ENCODE peak calls at places on chromosomes 12 and 14, in six cellular contexts. T is transverse colon; H is mammary epithelial cell; L is small intestine; O is gastrocnemius medialis; P is CD8-positive, alpha-beta T cell. V is an unnamed sample.
A peak's percentile ranks its signal among the peaks of the same experiment; 100 is the strongest.

GRCh38 chr12:83573676-83574075 is 887.0 kb downstream of the TMTC2 start:
- DNase-seq in T (no peak), H (peak; percentile 85), L (peak; percentile 2), O (peak; percentile 30), P (no peak), V (peak; percentile 73)

GRCh38 chr12:119457251-119457650 is 122.7 kb downstream of the CCDC60 start:
- DNase-seq in T (no peak), H (no peak), L (no peak), O (no peak), P (no peak), V (no peak)

GRCh38 chr12:25714219-25714984 is 161.3 kb upstream of the LMNTD1 start:
- DNase-seq in T (no peak), H (no peak), L (no peak), O (no peak), P (no peak), V (no peak)

GRCh38 chr12:85794551-85794950 is 41.7 kb downstream of the RASSF9 start:
- DNase-seq in T (no peak), H (peak; percentile 42), L (no peak), O (no peak), P (no peak), V (no peak)

GRCh38 chr12:31506907-31507306 is 84.0 kb downstream of the DENND5B start:
- DNase-seq in T (no peak), H (peak; percentile 23), L (no peak), O (no peak), P (no peak), V (no peak)

GRCh38 chr12:119803391-119803791 is 73.7 kb downstream of the CIT start:
- DNase-seq in T (no peak), H (no peak), L (no peak), O (peak; percentile 15), P (no peak), V (no peak)

GRCh38 chr12:90153827-90154226 is 445.2 kb upstream of the ATP2B1 start:
- DNase-seq in T (no peak), H (no peak), L (no peak), O (no peak), P (no peak), V (no peak)

GRCh38 chr12:57430117-57430930 is 519 bp downstream of the R3HDM2 start:
- DNase-seq in T (no peak), H (peak; percentile 37), L (peak; percentile 40), O (peak; percentile 34), P (peak; percentile 42), V (no peak)

GRCh38 chr12:18998343-18999270 is 130.9 kb upstream of the PLEKHA5 start:
- DNase-seq in T (no peak), H (peak; percentile 86), L (no peak), O (no peak), P (no peak), V (peak; percentile 45)

GRCh38 chr12:48279601-48280000 is 71.1 kb downstream of the ZNF641 start:
- DNase-seq in T (no peak), H (no peak), L (no peak), O (no peak), P (no peak), V (no peak)

DNA sequence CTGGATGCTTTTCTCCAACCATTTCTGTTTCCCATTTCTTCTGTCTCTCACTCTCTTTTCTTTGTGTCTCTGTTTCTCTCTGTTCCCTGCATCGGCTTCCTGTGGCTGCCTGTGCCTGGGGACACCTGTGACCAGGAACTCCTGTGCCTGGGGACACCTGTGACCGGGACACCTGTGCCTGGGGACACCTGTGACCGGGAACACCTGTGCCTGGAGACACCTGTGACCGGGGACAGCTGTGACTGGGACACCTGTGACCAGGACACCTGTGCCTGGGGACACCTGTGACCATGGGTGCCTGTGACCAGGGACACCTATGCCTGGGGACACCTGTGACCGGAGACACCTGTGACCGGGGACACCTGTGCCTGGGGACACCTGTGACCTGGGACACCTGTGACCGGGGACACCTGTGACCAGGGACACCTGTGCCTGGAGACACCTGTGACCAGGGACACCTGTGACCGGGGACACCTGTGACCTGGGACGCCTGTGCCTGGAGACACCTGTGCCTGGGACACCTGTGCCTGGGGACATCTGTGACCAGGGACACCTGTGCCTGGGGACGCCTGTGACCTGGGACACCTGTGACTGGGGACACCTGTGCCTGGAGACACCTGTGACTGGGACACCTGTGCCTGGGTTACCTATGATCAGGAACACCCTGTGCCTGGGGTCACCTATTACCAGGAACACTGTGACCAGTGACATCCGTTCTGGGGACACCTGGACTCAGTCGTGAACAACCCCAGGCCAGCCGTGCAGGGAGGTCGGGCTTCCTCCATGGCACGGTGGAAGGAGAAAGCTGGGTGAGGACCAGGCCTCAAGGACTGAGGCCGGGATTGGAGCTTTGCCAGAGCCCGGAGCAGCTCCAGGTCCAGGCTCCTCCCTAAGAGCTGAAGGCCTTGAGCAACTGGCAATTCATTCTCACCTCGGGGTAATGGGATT is 23.4 kb upstream of the FBRSL1 start:
- DNase-seq in T (no peak), H (no peak), L (peak; percentile 49), O (no peak), P (no peak), V (no peak)
- H3K27ac ChIP-seq in T (no peak overlapping the region), H (no peak overlapping the region), L (no peak overlapping the region), O (no peak overlapping the region), P (no peak overlapping the region), V (no peak overlapping the region)

GRCh38 chr14:50762931-50763300 is 68.0 kb downstream of the NIN start:
- DNase-seq in T (no peak), H (no peak), L (no peak), O (no peak), P (no peak), V (no peak)
- H3K27ac ChIP-seq in T (no peak overlapping the region), H (no peak overlapping the region), L (peak overlapping the region; percentile 28), O (no peak overlapping the region), P (no peak overlapping the region), V (peak overlapping the region; percentile 5)

GRCh38 chr12:52965337-52965731 is 16.4 kb downstream of the KRT18 start:
- DNase-seq in T (no peak), H (no peak), L (peak; percentile 61), O (no peak), P (no peak), V (no peak)
- H3K27ac ChIP-seq in T (no peak overlapping the region), H (no peak overlapping the region), L (no peak overlapping the region), O (no peak overlapping the region), P (no peak overlapping the region), V (no peak overlapping the region)

GRCh38 chr12:96473394-96474093 is 15.8 kb upstream of the CFAP54 start:
- DNase-seq in T (no peak), H (no peak), L (no peak), O (no peak), P (peak; percentile 27), V (no peak)

GRCh38 chr12:96483116-96483515 is 6.3 kb upstream of the CFAP54 start:
- DNase-seq in T (no peak), H (no peak), L (no peak), O (no peak), P (no peak), V (no peak)

GRCh38 chr12:96482086-96482485 is 7.3 kb upstream of the CFAP54 start:
- DNase-seq in T (no peak), H (peak; percentile 23), L (no peak), O (no peak), P (no peak), V (no peak)

GRCh38 chr12:96474206-96474605 is 15.2 kb upstream of the CFAP54 start:
- DNase-seq in T (no peak), H (no peak), L (no peak), O (no peak), P (no peak), V (no peak)

DNA sequence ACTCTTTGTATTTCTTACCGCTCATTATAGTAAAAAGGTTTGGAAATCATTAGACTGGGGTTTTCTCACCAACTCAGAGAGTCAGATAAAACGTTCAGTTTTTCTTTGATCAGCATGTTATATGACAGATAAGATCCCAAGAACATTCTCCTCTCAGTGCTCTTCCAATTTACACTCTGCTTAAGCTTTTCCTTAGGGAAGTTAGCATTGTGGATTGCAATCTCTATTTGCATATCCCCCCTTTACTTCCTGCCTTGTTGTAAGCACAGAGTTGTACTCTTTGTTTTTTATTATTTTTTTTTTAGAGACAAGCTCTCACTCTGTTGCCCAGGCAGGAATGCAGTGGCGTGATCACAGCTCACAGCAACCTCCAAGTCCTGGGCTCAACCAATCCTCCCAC is 11.4 kb upstream of the CFAP54 start:
- DNase-seq in T (no peak), H (no peak), L (no peak), O (no peak), P (no peak), V (no peak)
- H3K27ac ChIP-seq in T (no peak overlapping the region), H (no peak overlapping the region), L (no peak overlapping the region), O (no peak overlapping the region), P (no peak overlapping the region), V (no peak overlapping the region)

DNA sequence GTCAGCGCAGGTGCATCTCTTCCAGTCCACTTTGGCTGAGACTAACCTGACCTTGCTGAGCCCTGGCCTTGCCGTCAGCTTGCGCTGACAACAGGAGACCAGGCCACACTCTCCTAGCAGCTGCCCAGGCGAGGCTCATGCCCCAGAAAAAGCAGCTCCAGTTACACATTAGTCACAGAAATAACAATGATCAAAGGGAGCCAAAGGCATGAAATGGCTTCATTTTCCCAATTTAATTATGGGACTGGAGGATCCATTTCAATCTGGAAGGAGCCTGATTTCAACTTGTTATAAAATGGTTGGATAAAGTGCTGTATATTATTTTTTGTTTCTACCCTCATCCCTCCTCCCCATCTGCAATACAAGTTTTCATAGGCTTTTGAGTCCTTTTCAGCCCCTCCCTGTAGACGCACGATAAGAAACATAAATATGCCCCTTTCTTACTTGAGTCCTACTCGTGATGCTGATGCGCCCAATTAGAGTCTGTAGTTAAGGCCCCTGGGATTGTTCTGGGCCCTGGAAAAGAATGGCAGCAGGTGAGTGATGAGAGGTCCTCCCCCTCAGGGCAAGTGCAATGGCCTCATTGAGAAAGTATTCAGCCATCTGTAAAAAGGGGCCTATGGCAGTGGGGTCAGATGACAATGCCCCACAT is 376.0 kb downstream of the C12orf75 start:
- DNase-seq in T (no peak), H (peak; percentile 52), L (no peak), O (peak; percentile 82), P (no peak), V (no peak)
- H3K27ac ChIP-seq in T (no peak overlapping the region), H (no peak overlapping the region), L (no peak overlapping the region), O (peak overlapping the region; percentile 73), P (no peak overlapping the region), V (no peak overlapping the region)

GRCh38 chr12:26874501-26875296 is 41.7 kb upstream of the ITPR2 start:
- DNase-seq in T (no peak), H (no peak), L (no peak), O (no peak), P (no peak), V (no peak)
- H3K27ac ChIP-seq in T (no peak overlapping the region), H (no peak overlapping the region), L (no peak overlapping the region), O (no peak overlapping the region), P (no peak overlapping the region), V (no peak overlapping the region)

V was measured in epithelial cell of prostate.